ENCODE peak calls at places on chromosomes 7 and 10, in five cellular contexts. One of them, this sample, is unnamed.

GRCh38 chr10:120490288-120490687 is 33.3 kb downstream of the PLPP4 start:
- DNase-seq in fibroblast of mammary gland: no peak
- DNase-seq in RPMI7951: no peak
- DNase-seq in HTR-8/SVneo: no peak
- DNase-seq in T-helper 9 cell: no peak
- DNase-seq in this sample: no peak

GRCh38 chr10:34628174-34628802 is 186.8 kb downstream of the PARD3 start:
- DNase-seq in fibroblast of mammary gland: peak; percentile 35
- DNase-seq in HTR-8/SVneo: no peak
- DNase-seq in RPMI7951: no peak
- DNase-seq in T-helper 9 cell: no peak
- DNase-seq in this sample: no peak

GRCh38 chr10:87054373-87055295 is 34.5 kb downstream of the FAM25A start:
- DNase-seq in RPMI7951: peak; percentile 3
- DNase-seq in T-helper 9 cell: no peak
- DNase-seq in HTR-8/SVneo: no peak
- DNase-seq in fibroblast of mammary gland: peak; percentile 71
- DNase-seq in this sample: peak; percentile 58

GRCh38 chr10:29142516-29143314 is 146.2 kb upstream of the LYZL1 start:
- DNase-seq in RPMI7951: no peak
- DNase-seq in T-helper 9 cell: no peak
- DNase-seq in HTR-8/SVneo: no peak
- DNase-seq in fibroblast of mammary gland: no peak
- DNase-seq in this sample: no peak

GRCh38 chr10:125057158-125058001 is 103.0 kb downstream of the CTBP2 start:
- DNase-seq in fibroblast of mammary gland: peak; percentile 99
- DNase-seq in T-helper 9 cell: no peak
- DNase-seq in RPMI7951: peak; percentile 95
- DNase-seq in HTR-8/SVneo: no peak
- DNase-seq in this sample: peak; percentile 95

GRCh38 chr7:44733708-44734481 is 14.8 kb upstream of the ZMIZ2 start:
- DNase-seq in HTR-8/SVneo: no peak
- DNase-seq in RPMI7951: peak; percentile 83
- DNase-seq in T-helper 9 cell: no peak
- DNase-seq in fibroblast of mammary gland: peak; percentile 87
- DNase-seq in this sample: peak; percentile 71

GRCh38 chr7:38107486-38107893 is 70.6 kb upstream of the STARD3NL start:
- DNase-seq in HTR-8/SVneo: peak; percentile 32
- DNase-seq in RPMI7951: peak; percentile 76
- DNase-seq in fibroblast of mammary gland: peak; percentile 49
- DNase-seq in T-helper 9 cell: peak; percentile 66
- DNase-seq in this sample: peak; percentile 42

GRCh38 chr7:26449175-26450165 is 157.8 kb downstream of the SNX10 start:
- DNase-seq in RPMI7951: peak; percentile 90
- DNase-seq in HTR-8/SVneo: peak; percentile 22
- DNase-seq in T-helper 9 cell: no peak
- DNase-seq in fibroblast of mammary gland: peak; percentile 77
- DNase-seq in this sample: peak; percentile 62

GRCh38 chr10:132543916-132544743 is 6.5 kb downstream of the INPP5A start:
- DNase-seq in fibroblast of mammary gland: no peak
- DNase-seq in HTR-8/SVneo: no peak
- DNase-seq in RPMI7951: no peak
- DNase-seq in T-helper 9 cell: no peak
- DNase-seq in this sample: no peak

GRCh38 chr7:75981450-75982305 is 12.7 kb downstream of the TMEM120A start:
- DNase-seq in fibroblast of mammary gland: no peak
- DNase-seq in RPMI7951: no peak
- DNase-seq in T-helper 9 cell: no peak
- DNase-seq in HTR-8/SVneo: no peak
- DNase-seq in this sample: no peak

GRCh38 chr7:30764030-30764991 is 6.9 kb upstream of the MINDY4 start:
- DNase-seq in T-helper 9 cell: no peak
- DNase-seq in HTR-8/SVneo: no peak
- DNase-seq in fibroblast of mammary gland: peak; percentile 49
- DNase-seq in RPMI7951: peak; percentile 67
- DNase-seq in this sample: peak; percentile 85

GRCh38 chr7:128947854-128948253 is 10.1 kb downstream of the IRF5 start:
- DNase-seq in fibroblast of mammary gland: peak; percentile 11
- DNase-seq in HTR-8/SVneo: no peak
- DNase-seq in RPMI7951: peak; percentile 61
- DNase-seq in T-helper 9 cell: no peak
- DNase-seq in this sample: no peak

GRCh38 chr10:103197177-103197576 is 4.1 kb upstream of the NT5C2 start:
- DNase-seq in T-helper 9 cell: no peak
- DNase-seq in RPMI7951: peak; percentile 83
- DNase-seq in HTR-8/SVneo: peak; percentile 84
- DNase-seq in fibroblast of mammary gland: peak; percentile 79
- DNase-seq in this sample: peak; percentile 76

GRCh38 chr10:3887885-3888476 is 103.0 kb upstream of the KLF6 start:
- DNase-seq in fibroblast of mammary gland: peak; percentile 95
- DNase-seq in T-helper 9 cell: peak; percentile 70
- DNase-seq in HTR-8/SVneo: no peak
- DNase-seq in RPMI7951: peak; percentile 90
- DNase-seq in this sample: peak; percentile 91

GRCh38 chr7:130886438-130887135 is 152.6 kb upstream of the KLF14 start:
- DNase-seq in RPMI7951: no peak
- DNase-seq in HTR-8/SVneo: no peak
- DNase-seq in fibroblast of mammary gland: no peak
- DNase-seq in T-helper 9 cell: no peak
- DNase-seq in this sample: no peak

GRCh38 chr7:1494866-1495563 is 9.2 kb downstream of the INTS1 start:
- DNase-seq in HTR-8/SVneo: no peak
- DNase-seq in RPMI7951: no peak
- DNase-seq in fibroblast of mammary gland: no peak
- DNase-seq in T-helper 9 cell: no peak
- DNase-seq in this sample: no peak

GRCh38 chr10:92213049-92213448 is 77.8 kb downstream of the CPEB3 start:
- DNase-seq in RPMI7951: no peak
- DNase-seq in HTR-8/SVneo: no peak
- DNase-seq in fibroblast of mammary gland: no peak
- DNase-seq in T-helper 9 cell: no peak
- DNase-seq in this sample: no peak

GRCh38 chr7:32900415-32900814 is 8.9 kb upstream of the KBTBD2 start:
- DNase-seq in RPMI7951: no peak
- DNase-seq in fibroblast of mammary gland: no peak
- DNase-seq in T-helper 9 cell: no peak
- DNase-seq in HTR-8/SVneo: no peak
- DNase-seq in this sample: no peak

GRCh38 chr10:47354162-47354561 is 6.0 kb downstream of the RBP3 start:
- DNase-seq in fibroblast of mammary gland: peak; percentile 6
- DNase-seq in HTR-8/SVneo: peak; percentile 53
- DNase-seq in RPMI7951: peak; percentile 18
- DNase-seq in T-helper 9 cell: no peak
- DNase-seq in this sample: no peak

GRCh38 chr10:74297389-74298080 is 146.5 kb downstream of the ADK start:
- DNase-seq in T-helper 9 cell: no peak
- DNase-seq in RPMI7951: no peak
- DNase-seq in fibroblast of mammary gland: peak; percentile 15
- DNase-seq in HTR-8/SVneo: no peak
- DNase-seq in this sample: peak; percentile 77

GRCh38 chr7:123811056-123811455 is 33.9 kb upstream of the HYAL4 start:
- DNase-seq in fibroblast of mammary gland: peak; percentile 56
- DNase-seq in T-helper 9 cell: no peak
- DNase-seq in HTR-8/SVneo: no peak
- DNase-seq in RPMI7951: no peak
- DNase-seq in this sample: peak; percentile 23

GRCh38 chr7:80937336-80937735 is 18.5 kb upstream of the SEMA3C start:
- DNase-seq in fibroblast of mammary gland: no peak
- DNase-seq in HTR-8/SVneo: no peak
- DNase-seq in T-helper 9 cell: no peak
- DNase-seq in RPMI7951: no peak
- DNase-seq in this sample: no peak

GRCh38 chr10:84291389-84291788 is 37.0 kb upstream of the CCSER2 start:
- DNase-seq in HTR-8/SVneo: peak; percentile 24
- DNase-seq in fibroblast of mammary gland: peak; percentile 54
- DNase-seq in RPMI7951: peak; percentile 53
- DNase-seq in T-helper 9 cell: no peak
- DNase-seq in this sample: peak; percentile 47

GRCh38 chr10:120403109-120403508 is 53.9 kb upstream of the PLPP4 start:
- DNase-seq in RPMI7951: no peak
- DNase-seq in HTR-8/SVneo: no peak
- DNase-seq in fibroblast of mammary gland: no peak
- DNase-seq in T-helper 9 cell: no peak
- DNase-seq in this sample: peak; percentile 60

This sample was measured in AG10803.